ENCODE peak calls at places on chromosomes 2 and 18, in eight cellular contexts. W is adrenal gland, V is MM.1S, B is AG09319, S is thyroid gland, Q is neural progenitor cell, P is activated B cell treated with CpG ODN at 0.5 μM for 24 hours, H is endothelial cell. F is an unnamed sample.
A peak's percentile ranks its signal among the peaks of the same experiment; 100 is the strongest.

GRCh38 chr2:216002274-216002673 is 11.1 kb downstream of the MREG start:
- DNase-seq in W (no peak), V (no peak), B (no peak), S (no peak), Q (no peak), P (no peak), H (no peak), F (no peak)

GRCh38 chr2:94964193-94964592 is 61.3 kb upstream of the MAL start:
- DNase-seq in W (no peak), V (no peak), B (no peak), S (no peak), Q (no peak), P (no peak), H (no peak), F (no peak)

GRCh38 chr2:157173740-157174184 is 83.7 kb upstream of the GALNT5 start:
- DNase-seq in W (no peak), V (no peak), B (peak; percentile 98), S (no peak), Q (no peak), P (no peak), H (no peak), F (no peak)

GRCh38 chr2:143768991-143769390 is 639.8 kb downstream of the ARHGAP15 start:
- DNase-seq in W (no peak), V (no peak), B (no peak), S (no peak), Q (no peak), P (no peak), H (no peak), F (no peak)

GRCh38 chr2:77520981-77521380 is 1.2 kb downstream of the LRRTM4 start:
- DNase-seq in W (no peak), V (no peak), B (no peak), S (no peak), Q (peak; percentile 25), P (no peak), H (no peak), F (no peak)

GRCh38 chr2:176297067-176297466 is 27.8 kb downstream of the MTX2 start:
- DNase-seq in W (no peak), V (no peak), B (no peak), S (no peak), Q (no peak), P (no peak), H (no peak), F (no peak)

GRCh38 chr2:229856416-229856815 is 65.4 kb downstream of the TRIP12 start:
- DNase-seq in W (no peak), V (no peak), B (no peak), S (no peak), Q (no peak), P (no peak), H (no peak), F (no peak)

GRCh38 chr18:37838086-37838485 is 272.5 kb upstream of the CELF4 start:
- DNase-seq in W (no peak), V (no peak), B (no peak), S (no peak), Q (no peak), P (no peak), H (no peak), F (no peak)

GRCh38 chr2:144162652-144163051 is 357.3 kb downstream of the ZEB2 start:
- DNase-seq in W (no peak), V (peak; percentile 48), B (no peak), S (peak; percentile 59), Q (peak; percentile 45), P (no peak), H (peak; percentile 18), F (no peak)

GRCh38 chr18:25279133-25279532 is 72.8 kb downstream of the ZNF521 start:
- DNase-seq in W (no peak), V (no peak), B (no peak), S (no peak), Q (no peak), P (no peak), H (no peak), F (no peak)

GRCh38 chr2:197205590-197206215 is 104.9 kb downstream of the ANKRD44 start:
- DNase-seq in W (no peak), V (no peak), B (no peak), S (no peak), Q (no peak), P (no peak), H (no peak), F (peak; percentile 61)

GRCh38 chr18:32437080-32437834 is 33.4 kb downstream of the GAREM1 start:
- DNase-seq in W (no peak), V (no peak), B (no peak), S (no peak), Q (no peak), P (no peak), H (no peak), F (no peak)

GRCh38 chr2:240129731-240130392 is 6.2 kb downstream of the COPS9 start:
- DNase-seq in W (no peak), V (no peak), B (no peak), S (no peak), Q (no peak), P (no peak), H (no peak), F (no peak)

GRCh38 chr2:200584639-200585038 is 1.2 kb upstream of the AOX1 start:
- DNase-seq in W (no peak), V (no peak), B (no peak), S (no peak), Q (no peak), P (no peak), H (no peak), F (no peak)

GRCh38 chr2:200575957-200576356 is 9.9 kb upstream of the AOX1 start:
- DNase-seq in W (no peak), V (peak; percentile 51), B (no peak), S (no peak), Q (no peak), P (no peak), H (no peak), F (no peak)

GRCh38 chr2:200577000-200577399 is 8.8 kb upstream of the AOX1 start:
- DNase-seq in W (no peak), V (no peak), B (no peak), S (no peak), Q (no peak), P (no peak), H (no peak), F (no peak)

DNA sequence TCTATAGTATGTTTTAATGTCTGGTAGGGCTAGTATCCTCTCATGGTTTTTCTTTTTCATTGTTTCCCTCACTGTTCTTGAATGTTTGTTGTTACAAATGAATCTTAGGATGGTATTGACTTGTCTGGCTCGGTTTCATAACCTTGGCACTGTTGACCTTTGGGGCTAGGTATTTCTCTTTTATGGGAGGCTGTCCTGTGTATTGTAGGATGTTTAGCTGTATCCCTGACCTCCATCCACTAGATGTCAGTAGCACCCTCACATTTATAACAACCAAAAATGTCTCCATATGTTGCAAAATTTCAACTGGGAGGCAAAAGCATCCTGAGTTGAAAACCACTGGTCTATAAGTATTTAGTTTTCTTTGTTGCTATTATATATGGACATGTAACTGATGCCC is 7.0 kb upstream of the AOX1 start:
- DNase-seq in W (peak; percentile 35), V (peak; percentile 27), B (no peak), S (no peak), Q (no peak), P (no peak), H (no peak), F (no peak)
- TF ChIP-seq CTCF in W (peak; percentile 27), V (peak; percentile 64), B (peak; percentile 24), S (peak; percentile 25), Q (peak; percentile 43), P (no peak), H (peak; percentile 48), F (peak; percentile 57)

DNA sequence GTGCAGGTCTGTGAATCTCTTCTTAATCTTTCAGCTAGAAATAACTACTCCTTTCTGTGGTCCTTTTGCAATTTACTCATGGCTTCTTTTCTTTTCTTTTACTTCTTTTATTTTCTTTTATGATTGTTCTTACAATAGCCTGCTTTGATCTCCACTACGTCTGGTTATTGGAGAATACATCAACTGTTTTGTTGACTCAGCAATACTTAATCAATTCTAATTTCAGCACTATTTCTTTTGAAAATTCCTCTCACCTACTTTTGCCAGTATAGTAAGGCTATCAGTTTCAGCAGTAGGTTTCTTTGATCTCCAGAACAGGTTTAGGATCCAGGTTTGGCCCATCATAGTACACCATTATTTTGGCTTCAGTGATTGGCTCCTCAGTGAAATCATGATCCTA is 111.8 kb upstream of the DPP10 start:
- DNase-seq in W (no peak), V (no peak), B (no peak), S (no peak), Q (no peak), P (no peak), H (no peak), F (no peak)
- TF ChIP-seq CTCF in W (no peak), V (no peak), B (no peak), S (no peak), Q (no peak), P (no peak), H (no peak), F (no peak)

GRCh38 chr2:56077352-56077915 is 106.4 kb upstream of the CCDC85A start:
- DNase-seq in W (no peak), V (peak; percentile 42), B (no peak), S (peak; percentile 29), Q (peak; percentile 56), P (no peak), H (peak; percentile 58), F (no peak)
- TF ChIP-seq CTCF in W (no peak), V (peak; percentile 56), B (peak; percentile 21), S (no peak), Q (peak; percentile 70), P (no peak), H (peak; percentile 56), F (no peak)

GRCh38 chr2:174247474-174248186 is 702 bp downstream of the OLA1 start:
- DNase-seq in W (peak; percentile 54), V (peak; percentile 36), B (no peak), S (no peak), Q (no peak), P (no peak), H (peak; percentile 40), F (no peak)

GRCh38 chr2:174246944-174247381 is 1.4 kb downstream of the OLA1 start:
- DNase-seq in W (no peak), V (no peak), B (no peak), S (no peak), Q (no peak), P (no peak), H (no peak), F (no peak)

GRCh38 chr2:174248998-174249592 is 763 bp upstream of the OLA1 start:
- DNase-seq in W (no peak), V (no peak), B (no peak), S (no peak), Q (no peak), P (no peak), H (no peak), F (no peak)

GRCh38 chr2:174245065-174245464 is 3.3 kb downstream of the OLA1 start:
- DNase-seq in W (no peak), V (no peak), B (no peak), S (no peak), Q (no peak), P (no peak), H (no peak), F (no peak)

DNA sequence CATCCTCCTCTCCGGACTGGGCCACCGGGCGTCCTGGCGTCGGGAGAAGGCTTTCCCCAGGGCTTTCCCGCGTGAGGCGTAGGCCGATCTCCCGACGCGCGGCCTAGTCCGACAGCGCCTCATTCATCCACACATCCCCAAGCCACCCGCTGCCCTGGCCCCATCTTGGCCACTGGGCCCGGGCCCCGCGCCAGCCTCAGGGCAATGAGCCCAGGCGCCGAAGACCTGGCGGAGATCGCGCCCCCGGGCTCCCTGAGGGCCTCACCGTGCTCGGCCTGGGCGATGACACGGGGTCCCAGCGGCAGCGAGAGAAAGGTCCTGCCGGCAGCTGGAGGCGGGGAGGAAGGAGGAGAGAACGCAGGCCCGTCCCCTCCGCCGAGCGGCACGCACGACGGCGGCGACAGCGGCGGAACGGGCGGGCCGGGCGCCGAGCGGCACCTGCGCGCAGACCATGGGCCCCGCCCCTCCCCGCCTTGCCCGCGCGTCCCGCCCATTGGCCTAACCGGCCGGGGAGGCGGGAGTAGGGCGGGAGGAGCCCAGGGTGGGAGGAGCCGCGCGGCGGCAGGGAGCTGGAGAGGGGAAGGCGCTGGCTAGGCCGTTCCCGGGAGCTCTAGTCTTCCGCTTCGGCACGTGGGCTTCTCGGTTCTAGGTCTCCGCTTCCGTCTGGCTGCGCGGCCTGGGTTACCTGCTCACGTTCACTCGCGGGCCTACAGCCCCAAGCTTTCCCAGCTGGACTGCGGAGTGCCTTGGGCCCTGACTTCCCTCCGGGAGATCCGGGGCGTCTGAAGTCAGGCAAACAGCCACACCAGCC is at the start of gene OLA1:
- DNase-seq in W (peak; percentile 96), V (peak; percentile 95), B (peak; percentile 81), S (peak; percentile 96), Q (peak; percentile 98), P (peak; percentile 99), H (peak; percentile 98), F (peak; percentile 91)
- TF ChIP-seq CTCF in W (no peak), V (no peak), B (no peak), S (no peak), Q (no peak), P (no peak), H (no peak), F (no peak)

F was measured in CD14-positive monocyte.